ENCODE peak calls at places on chromosomes 1 and 21, in four cellular contexts. S, M, O and W are unnamed samples.

GRCh38 chr1:34925730-34926129 is 3.7 kb downstream of the DLGAP3 start:
- DNase-seq in S (no peak), M (no peak), O (no peak), W (no peak)

GRCh38 chr1:228284521-228284920 is 76.7 kb downstream of the OBSCN start:
- DNase-seq in S (no peak), M (no peak), O (no peak), W (no peak)

GRCh38 chr1:34987018-34987417 is 1.9 kb upstream of the TMEM35B start:
- DNase-seq in S (no peak), M (no peak), O (no peak), W (no peak)

GRCh38 chr1:225817611-225818061 is 7.7 kb downstream of the EPHX1 start:
- DNase-seq in S (peak; percentile 89), M (peak; percentile 89), O (no peak), W (no peak)

GRCh38 chr1:185786524-185786923 is 52.3 kb downstream of the HMCN1 start:
- DNase-seq in S (no peak), M (no peak), O (no peak), W (no peak)

GRCh38 chr1:8342325-8342724 is 24.4 kb downstream of the SLC45A1 start:
- DNase-seq in S (no peak), M (no peak), O (no peak), W (no peak)

GRCh38 chr1:68313736-68314594 is 81.6 kb upstream of the WLS start:
- DNase-seq in S (no peak), M (no peak), O (no peak), W (peak; percentile 68)

GRCh38 chr21:37606549-37606948 is 240.0 kb downstream of the DYRK1A start:
- DNase-seq in S (no peak), M (no peak), O (no peak), W (no peak)

GRCh38 chr1:10599194-10599861 is 124.6 kb downstream of the PEX14 start:
- DNase-seq in S (no peak), M (no peak), O (no peak), W (no peak)